ENCODE peak calls at places on chromosomes 1 and 21, in four cellular contexts. F is CD4-positive, alpha-beta T cell; B is RWPE1; R is stimulated activated CD8-positive, alpha-beta memory T cell treated with anti-CD3 and anti-CD28 coated beads, Interleukin-4, amount 100 ng/mL, for 24 hours. L is an unnamed sample.

GRCh38 chr1:186511761-186512637 is 51.1 kb upstream of the PDC start:
- DNase-seq in B (no peak), F (no peak), R (no peak), L (no peak)

GRCh38 chr1:38615680-38616079 is 243.9 kb downstream of the RRAGC start:
- DNase-seq in B (no peak), R (no peak), F (no peak), L (no peak)

GRCh38 chr1:2236695-2237677 is 8.9 kb downstream of the SKI start:
- DNase-seq in F (peak), B (no peak), R (no peak), L (no peak)

GRCh38 chr21:14321042-14321441 is 61.9 kb downstream of the HSPA13 start:
- DNase-seq in R (no peak), F (no peak), B (peak), L (no peak)

GRCh38 chr1:97144527-97144926 is 422.9 kb downstream of the PTBP2 start:
- DNase-seq in F (no peak), R (no peak), B (peak), L (no peak)

GRCh38 chr21:15050588-15051377 is 14.0 kb downstream of the NRIP1 start:
- DNase-seq in F (no peak), R (no peak), B (no peak), L (no peak)

GRCh38 chr1:177278626-177279390 is 108.0 kb downstream of the BRINP2 start:
- DNase-seq in B (peak), F (no peak), R (no peak), L (no peak)

GRCh38 chr1:47482783-47483182 is 44.9 kb downstream of the FOXD2 start:
- DNase-seq in B (no peak), R (no peak), F (no peak), L (no peak)

GRCh38 chr1:111503585-111504060 is at the start of the genes ADORA3 and TMIGD3:
- DNase-seq in B (no peak), R (no peak), F (no peak), L (no peak)

GRCh38 chr21:42794551-42794950 is 84.8 kb downstream of the WDR4 start:
- DNase-seq in B (no peak), F (no peak), R (no peak), L (no peak)

GRCh38 chr1:206860165-206860564 is 5.3 kb upstream of the IL20 start:
- DNase-seq in B (no peak), R (no peak), F (no peak), L (no peak)

GRCh38 chr1:111612006-111612405 is 7.6 kb upstream of the RAP1A start:
- DNase-seq in R (no peak), B (no peak), F (no peak), L (no peak)

GRCh38 chr1:12037486-12038355 is 18.4 kb downstream of the MIIP start:
- DNase-seq in R (no peak), F (no peak), B (no peak), L (no peak)

GRCh38 chr1:19182223-19182622 is 27.8 kb downstream of the UBR4 start:
- DNase-seq in F (no peak), B (no peak), R (no peak), L (no peak)

GRCh38 chr1:218930879-218931278 is 242.8 kb upstream of the LYPLAL1 start:
- DNase-seq in F (no peak), R (no peak), B (no peak), L (no peak)

GRCh38 chr1:198623920-198624647 is 14.8 kb upstream of the PTPRC start:
- DNase-seq in R (no peak), B (no peak), F (no peak), L (no peak)

GRCh38 chr1:205286335-205286950 is 35.1 kb downstream of the NUAK2 start:
- DNase-seq in F (peak), B (no peak), R (peak), L (peak)

GRCh38 chr1:46517010-46517600 is 27.5 kb downstream of the DMBX1 start:
- DNase-seq in B (peak), R (no peak), F (no peak), L (no peak)

GRCh38 chr21:15631342-15631741 is 98.4 kb upstream of the USP25 start:
- DNase-seq in R (no peak), B (peak), F (no peak), L (no peak)

GRCh38 chr1:114153621-114154145 is at the start of gene SYT6:
- DNase-seq in B (no peak), F (no peak), R (no peak), L (no peak)

GRCh38 chr1:118360817-118361216 is 175.8 kb upstream of the SPAG17 start:
- DNase-seq in F (no peak), R (no peak), B (no peak), L (no peak)

GRCh38 chr1:51421961-51422360 is 91.6 kb upstream of the TTC39A start:
- DNase-seq in B (peak), R (no peak), F (no peak), L (no peak)

GRCh38 chr1:83857108-83857507 is 141.8 kb downstream of the TTLL7 start:
- DNase-seq in R (no peak), F (no peak), B (no peak), L (no peak)

GRCh38 chr1:10208537-10208936 is 1.8 kb upstream of the KIF1B start:
- DNase-seq in F (no peak), R (no peak), B (no peak), L (no peak)

GRCh38 chr1:230632273-230632873 is 9.9 kb upstream of the COG2 start:
- DNase-seq in F (no peak), B (peak), R (no peak), L (no peak)

GRCh38 chr1:63818567-63819340 is 44.9 kb downstream of the ROR1 start:
- DNase-seq in B (no peak), F (no peak), R (no peak), L (no peak)

GRCh38 chr1:203096566-203096965 is 10.8 kb upstream of the MYOG start:
- DNase-seq in F (no peak), R (no peak), B (no peak), L (no peak)

GRCh38 chr1:235511470-235512240 is 7.4 kb upstream of the B3GALNT2 start:
- DNase-seq in B (no peak), R (no peak), F (no peak), L (no peak)

GRCh38 chr1:116334015-116334547 is 39.0 kb upstream of the ATP1A1 start:
- DNase-seq in F (no peak), B (peak), R (no peak), L (no peak)

GRCh38 chr1:204573563-204573925 is 57.3 kb downstream of the MDM4 start:
- DNase-seq in F (no peak), B (peak), R (no peak), L (no peak)

GRCh38 chr21:39634507-39634906 is 21.8 kb downstream of the B3GALT5 start:
- DNase-seq in R (no peak), B (no peak), F (no peak), L (no peak)

GRCh38 chr21:42594616-42595280 is 58.7 kb upstream of the PDE9A start:
- DNase-seq in F (no peak), B (no peak), R (no peak), L (no peak)

GRCh38 chr1:222058249-222058648 is 316.4 kb upstream of the DUSP10 start:
- DNase-seq in B (no peak), R (no peak), F (no peak), L (no peak)

GRCh38 chr1:34034029-34034428 is 131.0 kb downstream of the CSMD2 start:
- DNase-seq in F (no peak), R (no peak), B (no peak), L (no peak)

GRCh38 chr1:31650161-31650560 is 5.5 kb upstream of the PEF1 start:
- DNase-seq in R (no peak), B (no peak), F (no peak), L (no peak)

GRCh38 chr1:155938220-155938627 is 3.2 kb upstream of the RXFP4 start:
- DNase-seq in R (no peak), B (peak), F (no peak), L (no peak)

GRCh38 chr1:154546264-154547043 is 12.0 kb downstream of the UBE2Q1 start:
- DNase-seq in F (peak), B (peak), R (peak), L (no peak)

GRCh38 chr1:167430849-167431242 is 87.5 kb downstream of the CD247 start:
- DNase-seq in R (no peak), F (no peak), B (no peak), L (no peak)

GRCh38 chr1:90714521-90714951 is 2.6 kb downstream of the BARHL2 start:
- DNase-seq in B (no peak), F (no peak), R (no peak), L (no peak)